ENCODE peak calls at places on chromosomes 3 and 15, in four cellular contexts. K is hepatocyte, Q is left ventricle myocardium inferior, X is suprapubic skin. L is an unnamed sample.

GRCh38 chr3:24235121-24235520 is 259.5 kb downstream of the THRB start:
- DNase-seq in K (peak; percentile 26), Q (no peak), X (no peak), L (no peak)

GRCh38 chr3:194779729-194780224 is 94.1 kb downstream of the FAM43A start:
- DNase-seq in K (no peak), Q (peak; percentile 24), X (no peak), L (no peak)

GRCh38 chr3:33440578-33441321 is 545 bp upstream of the UBP1 start:
- DNase-seq in K (peak; percentile 95), Q (peak; percentile 58), X (peak; percentile 98), L (peak; percentile 82)

GRCh38 chr3:168977696-168978374 is 685.7 kb downstream of the MECOM start:
- DNase-seq in K (no peak), Q (no peak), X (no peak), L (no peak)

GRCh38 chr3:24583004-24583403 is 88.4 kb upstream of the THRB start:
- DNase-seq in K (no peak), Q (no peak), X (no peak), L (no peak)

GRCh38 chr3:133954961-133955360 is 59.3 kb upstream of the RAB6B start:
- DNase-seq in K (no peak), Q (no peak), X (no peak), L (no peak)

GRCh38 chr15:40249477-40250303 is 10.8 kb downstream of the PAK6 start:
- DNase-seq in K (no peak), Q (peak; percentile 15), X (no peak), L (peak; percentile 41)

GRCh38 chr3:62625278-62625677 is 249.9 kb downstream of the CADPS start:
- DNase-seq in K (no peak), Q (no peak), X (no peak), L (no peak)

GRCh38 chr3:138796761-138797160 is 38.0 kb downstream of the PIK3CB start:
- DNase-seq in K (no peak), Q (no peak), X (no peak), L (no peak)

GRCh38 chr3:99536555-99537314 is 101.7 kb upstream of the COL8A1 start:
- DNase-seq in K (no peak), Q (no peak), X (no peak), L (no peak)

GRCh38 chr15:40064231-40064894 is 25.4 kb upstream of the SRP14 start:
- DNase-seq in K (no peak), Q (no peak), X (no peak), L (no peak)

GRCh38 chr15:44296625-44297524 is 8.4 kb downstream of the GOLM2 start:
- DNase-seq in K (peak; percentile 36), Q (no peak), X (peak; percentile 37), L (no peak)

GRCh38 chr15:77580991-77581682 is 51.6 kb downstream of the LINGO1 start:
- DNase-seq in K (no peak), Q (peak; percentile 59), X (no peak), L (no peak)

GRCh38 chr3:179069762-179070390 is 1.7 kb downstream of the ZMAT3 start:
- DNase-seq in K (no peak), Q (no peak), X (no peak), L (no peak)

GRCh38 chr15:58545307-58546065 is 113.7 kb downstream of the LIPC start:
- DNase-seq in K (no peak), Q (no peak), X (no peak), L (no peak)

GRCh38 chr3:83065861-83066260 is 1304.4 kb upstream of the GBE1 start:
- DNase-seq in K (no peak), Q (no peak), X (no peak), L (no peak)

GRCh38 chr3:149459491-149460057 is 14.9 kb upstream of the TM4SF4 start:
- DNase-seq in K (no peak), Q (no peak), X (no peak), L (no peak)

GRCh38 chr3:143840636-143841035 is 7.6 kb downstream of the SLC9A9 start:
- DNase-seq in K (no peak), Q (no peak), X (no peak), L (no peak)

GRCh38 chr3:8629151-8630021 is 15.2 kb downstream of the SSUH2 start:
- DNase-seq in K (peak; percentile 80), Q (no peak), X (peak; percentile 93), L (peak; percentile 84)

GRCh38 chr15:31262901-31263671 is 63.5 kb upstream of the KLF13 start:
- DNase-seq in K (no peak), Q (peak; percentile 34), X (peak; percentile 76), L (peak; percentile 70)

GRCh38 chr3:131608741-131609140 is 106.0 kb upstream of the MRPL3 start:
- DNase-seq in K (no peak), Q (no peak), X (no peak), L (no peak)

GRCh38 chr3:13159890-13160289 is 86.7 kb upstream of the IQSEC1 start:
- DNase-seq in K (no peak), Q (no peak), X (no peak), L (no peak)

GRCh38 chr15:65164139-65164538 is 21.0 kb downstream of the CLPX start:
- DNase-seq in K (no peak), Q (no peak), X (no peak), L (no peak)

GRCh38 chr3:111801697-111802655 is 57.1 kb upstream of the PHLDB2 start:
- DNase-seq in K (peak; percentile 19), Q (no peak), X (no peak), L (no peak)

GRCh38 chr3:98984024-98984423 is 82.5 kb upstream of the DCBLD2 start:
- DNase-seq in K (no peak), Q (no peak), X (no peak), L (no peak)

GRCh38 chr3:148923592-148923991 is 58.5 kb downstream of the CPA3 start:
- DNase-seq in K (no peak), Q (no peak), X (no peak), L (no peak)

GRCh38 chr3:148727242-148727641 is 29.5 kb downstream of the AGTR1 start:
- DNase-seq in K (peak; percentile 57), Q (no peak), X (no peak), L (no peak)

GRCh38 chr3:100331660-100332059 is 2.9 kb upstream of the NIT2 start:
- DNase-seq in K (no peak), Q (no peak), X (no peak), L (no peak)

GRCh38 chr3:58034738-58035511 is 26.7 kb downstream of the FLNB start:
- DNase-seq in K (no peak), Q (no peak), X (no peak), L (no peak)

GRCh38 chr15:52783191-52783829 is 6.8 kb downstream of the ONECUT1 start:
- DNase-seq in K (peak; percentile 68), Q (no peak), X (no peak), L (no peak)

GRCh38 chr15:63181658-63182057 is 7.7 kb upstream of the RAB8B start:
- DNase-seq in K (no peak), Q (no peak), X (no peak), L (no peak)

GRCh38 chr3:168248383-168249047 is 152.8 kb upstream of the GOLIM4 start:
- DNase-seq in K (peak; percentile 59), Q (no peak), X (no peak), L (no peak)

GRCh38 chr3:170458285-170458684 is 39.6 kb downstream of the CLDN11 start:
- DNase-seq in K (no peak), Q (no peak), X (no peak), L (no peak)

GRCh38 chr15:70788114-70789049 is 25.0 kb upstream of the UACA start:
- DNase-seq in K (peak; percentile 79), Q (no peak), X (no peak), L (no peak)

GRCh38 chr3:146655333-146655996 is 50.3 kb upstream of the PLSCR5 start:
- DNase-seq in K (no peak), Q (no peak), X (no peak), L (no peak)

GRCh38 chr15:54045397-54045796 is 67.2 kb downstream of the UNC13C start:
- DNase-seq in K (peak; percentile 10), Q (no peak), X (no peak), L (no peak)

GRCh38 chr15:54046093-54046492 is 67.9 kb downstream of the UNC13C start:
- DNase-seq in K (no peak), Q (no peak), X (no peak), L (no peak)
- TF ChIP-seq CTCF in K (no peak), Q (no peak), X (no peak), L (no peak)

GRCh38 chr15:67136802-67137201 is 71.4 kb downstream of the SMAD3 start:
- DNase-seq in K (no peak), Q (no peak), X (no peak), L (no peak)
- H3K27ac ChIP-seq in K (peak overlapping the region; percentile 85), Q (peak overlapping the region; percentile 82), X (no peak overlapping the region), L (no peak overlapping the region)

GRCh38 chr3:105745046-105745445 is 123.8 kb downstream of the CBLB start:
- DNase-seq in K (no peak), Q (no peak), X (no peak), L (no peak)
- TF ChIP-seq CTCF in K (no peak), Q (no peak), X (no peak), L (no peak)

DNA sequence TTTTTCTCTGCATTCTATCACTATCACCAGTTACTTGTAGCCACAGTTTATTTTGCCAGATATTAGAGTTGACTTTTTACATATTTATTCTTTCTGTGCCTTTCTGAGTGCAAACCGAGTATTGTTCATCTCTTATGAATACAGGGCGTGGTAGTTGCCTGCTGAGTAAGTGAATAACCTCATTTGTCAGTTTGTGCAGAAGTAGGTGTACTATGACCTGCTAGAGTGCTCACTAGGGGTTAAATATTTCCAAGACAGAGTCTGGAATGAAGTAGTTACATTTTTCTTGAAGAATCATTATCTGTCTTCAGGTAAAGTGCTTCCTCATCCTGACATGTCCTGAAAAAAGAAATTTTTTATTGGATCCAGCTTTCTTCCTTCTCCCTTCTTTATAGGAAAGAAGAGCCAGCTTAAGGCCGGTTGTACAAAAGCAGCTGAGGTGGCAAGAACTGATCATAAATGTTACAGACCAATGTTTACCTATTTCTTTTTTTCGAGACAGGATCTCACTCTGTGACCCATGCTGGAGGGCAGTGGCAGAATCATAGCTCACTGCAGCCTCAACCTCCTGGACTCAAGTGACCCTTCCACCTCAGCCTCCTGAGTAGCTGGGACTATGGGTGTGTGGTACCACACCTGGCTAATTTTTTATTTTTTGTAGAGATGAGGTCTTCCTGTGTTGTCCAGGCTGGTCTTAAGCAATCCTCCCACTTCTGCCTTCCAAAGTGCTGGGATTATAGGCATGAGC is 182.4 kb downstream of the TPRG1 start:
- DNase-seq in K (peak; percentile 29), Q (no peak), X (no peak), L (no peak)
- H3K27ac ChIP-seq in K (peak overlapping the region; percentile 67), Q (no peak overlapping the region), X (peak overlapping the region; percentile 76), L (no peak overlapping the region)

GRCh38 chr3:157204880-157205279 is 44.9 kb upstream of the CCNL1 start:
- DNase-seq in K (no peak), Q (no peak), X (no peak), L (no peak)

GRCh38 chr3:157199841-157200240 is 39.9 kb upstream of the CCNL1 start:
- DNase-seq in K (no peak), Q (no peak), X (no peak), L (no peak)

GRCh38 chr3:157201648-157202278 is 41.8 kb upstream of the CCNL1 start:
- DNase-seq in K (peak; percentile 45), Q (no peak), X (no peak), L (no peak)

GRCh38 chr3:157204431-157204830 is 44.5 kb upstream of the CCNL1 start:
- DNase-seq in K (peak; percentile 40), Q (no peak), X (no peak), L (no peak)
- TF ChIP-seq CTCF in K (peak; percentile 70), Q (peak; percentile 72), X (no peak), L (peak; percentile 54)

GRCh38 chr3:43013256-43013655 is 34.1 kb downstream of the GASK1A start:
- DNase-seq in K (no peak), Q (no peak), X (peak; percentile 6), L (no peak)
- H3K27ac ChIP-seq in K (no peak overlapping the region), Q (no peak overlapping the region), X (no peak overlapping the region), L (no peak overlapping the region)